ENCODE peak calls at places on chromosomes 1 and 21, in four cellular contexts. B, S, X and E are unnamed samples.

GRCh38 chr1:215569987-215570824 is 3.1 kb downstream of the KCTD3 start:
- DNase-seq in X (no peak), S (peak), B (no peak), E (no peak)

GRCh38 chr1:65717815-65718454 is 74.8 kb upstream of the PDE4B start:
- DNase-seq in B (no peak), X (no peak), S (peak), E (no peak)

GRCh38 chr1:210218047-210218446 is 14.5 kb upstream of the SERTAD4 start:
- DNase-seq in X (no peak), S (no peak), B (no peak), E (no peak)

GRCh38 chr1:8477983-8478362 is 160.1 kb downstream of the SLC45A1 start:
- DNase-seq in X (no peak), B (no peak), S (no peak), E (no peak)

GRCh38 chr1:24015226-24016210 is 35.4 kb upstream of the SRSF10 start:
- DNase-seq in B (no peak), S (peak), X (no peak), E (no peak)

GRCh38 chr1:230011333-230012092 is 55.5 kb upstream of the GALNT2 start:
- DNase-seq in S (no peak), B (no peak), X (no peak), E (no peak)

GRCh38 chr1:236809133-236809532 is 14.0 kb downstream of the MTR start:
- DNase-seq in B (no peak), X (no peak), S (no peak), E (no peak)

GRCh38 chr1:117092594-117092993 is 29.0 kb downstream of the TRIM45 start:
- DNase-seq in X (no peak), S (no peak), B (no peak), E (no peak)

GRCh38 chr21:42682661-42683060 is 29.2 kb downstream of the PDE9A start:
- DNase-seq in B (no peak), X (no peak), S (no peak), E (no peak)

GRCh38 chr1:77830946-77831345 is 51.5 kb downstream of the MIGA1 start:
- DNase-seq in X (no peak), S (no peak), B (no peak), E (no peak)

GRCh38 chr1:31855038-31855845 is 39.4 kb upstream of the SPOCD1 start:
- DNase-seq in B (no peak), S (peak), X (no peak), E (no peak)

GRCh38 chr1:73097917-73098316 is 815.6 kb upstream of the NEGR1 start:
- DNase-seq in X (no peak), S (no peak), B (no peak), E (no peak)

GRCh38 chr21:31316488-31317169 is 27.4 kb downstream of the TIAM1 start:
- DNase-seq in X (no peak), S (peak), B (no peak), E (no peak)

GRCh38 chr1:56788102-56788501 is 31.1 kb downstream of the FYB2 start:
- DNase-seq in B (no peak), S (no peak), X (no peak), E (no peak)

GRCh38 chr1:1001631-1002300 is 1.9 kb upstream of the HES4 start:
- DNase-seq in X (no peak), B (peak), S (peak), E (no peak)

GRCh38 chr21:44971672-44971995 is 31.8 kb downstream of the SLX9 start:
- DNase-seq in X (no peak), B (no peak), S (no peak), E (no peak)

GRCh38 chr1:171103862-171104261 is 13.2 kb downstream of the FMO3 start:
- DNase-seq in X (no peak), B (no peak), S (no peak), E (no peak)

GRCh38 chr1:10186453-10187319 is 23.7 kb upstream of the KIF1B start:
- DNase-seq in B (peak), S (no peak), X (no peak), E (no peak)

GRCh38 chr1:155910621-155911121 is 478 bp downstream of the RIT1 start:
- DNase-seq in S (peak), B (no peak), X (peak), E (no peak)

GRCh38 chr1:54218883-54219687 is 19.1 kb downstream of the MRPL37 start:
- DNase-seq in B (no peak), X (no peak), S (peak), E (no peak)

GRCh38 chr1:89632213-89633102 is 462 bp upstream of the LRRC8C start:
- DNase-seq in X (peak), S (peak), B (peak), E (peak)

GRCh38 chr21:41066086-41066938 is 101.6 kb upstream of the BACE2 start:
- DNase-seq in X (no peak), B (no peak), S (no peak), E (no peak)

GRCh38 chr1:235766794-235767285 is 99.9 kb downstream of the LYST start:
- DNase-seq in X (no peak), S (no peak), B (no peak), E (no peak)

GRCh38 chr1:247576514-247576913 is 11.6 kb upstream of the OR2G2 start:
- DNase-seq in X (no peak), S (no peak), B (no peak), E (no peak)

GRCh38 chr1:210748796-210749195 is 385.2 kb downstream of the KCNH1 start:
- DNase-seq in S (no peak), X (no peak), B (no peak), E (no peak)